ENCODE peak calls at places on chromosomes 13 and 19, in ten cellular contexts. F is WTC11; B is stomach; X is AG04450; S is CD8-positive, alpha-beta T cell; P is CD4-positive, alpha-beta T cell; J is dorsolateral prefrontal cortex; T is brain microvascular endothelial cell; Q is astrocyte of the spinal cord; W is B cell. O is an unnamed sample.

GRCh38 chr19:35018379-35018778 is 11.9 kb upstream of the SCN1B start:
- DNase-seq in X (no peak), J (no peak), P (no peak), S (no peak), Q (no peak), B (no peak), W (no peak), F (no peak), T (no peak), O (no peak)

GRCh38 chr13:38042771-38043170 is 173.2 kb upstream of the TRPC4 start:
- DNase-seq in W (no peak), P (no peak), J (no peak), Q (peak), T (peak), S (no peak), B (no peak), F (no peak), X (no peak), O (no peak)

GRCh38 chr13:86426437-86426836 is 627.2 kb upstream of the SLITRK6 start:
- DNase-seq in J (no peak), X (no peak), P (no peak), S (no peak), T (no peak), B (no peak), F (no peak), Q (no peak), W (no peak), O (no peak)

GRCh38 chr13:39483326-39483725 is 119.7 kb downstream of the LHFPL6 start:
- DNase-seq in T (no peak), X (no peak), S (no peak), Q (no peak), J (no peak), B (no peak), W (no peak), P (no peak), F (no peak), O (no peak)

GRCh38 chr19:29772696-29773095 is 39.1 kb upstream of the CCNE1 start:
- DNase-seq in J (no peak), S (no peak), F (no peak), B (no peak), P (no peak), W (no peak), T (no peak), Q (no peak), X (no peak), O (no peak)

GRCh38 chr19:741506-742131 is 9.3 kb upstream of the MISP start:
- DNase-seq in P (no peak), W (no peak), J (no peak), F (peak), Q (no peak), B (no peak), S (no peak), X (no peak), T (no peak), O (peak)

GRCh38 chr13:48400820-48401219 is 12.1 kb downstream of the LPAR6 start:
- DNase-seq in P (no peak), J (no peak), X (no peak), W (no peak), Q (peak), F (no peak), S (no peak), B (no peak), T (peak), O (no peak)

GRCh38 chr19:12766051-12766521 is 9.3 kb downstream of the HOOK2 start:
- DNase-seq in W (peak), P (peak), T (peak), X (peak), S (peak), B (peak), F (peak), Q (peak), J (peak), O (peak)

GRCh38 chr19:55305491-55305890 is 19.6 kb downstream of the TMEM150B start:
- DNase-seq in X (no peak), Q (no peak), B (peak), W (peak), F (peak), J (no peak), S (peak), T (no peak), P (peak), O (peak)

GRCh38 chr19:8487137-8487851 is 15.1 kb downstream of the PRAM1 start:
- DNase-seq in B (no peak), X (no peak), P (peak), T (no peak), F (no peak), S (peak), Q (no peak), W (peak), J (no peak), O (no peak)

GRCh38 chr13:40101708-40102359 is 446.4 kb downstream of the COG6 start:
- DNase-seq in F (no peak), B (no peak), W (peak), X (no peak), S (no peak), J (no peak), Q (no peak), P (no peak), T (no peak), O (peak)

GRCh38 chr13:48596128-48596429 is 57.6 kb upstream of the CYSLTR2 start:
- DNase-seq in X (no peak), B (peak), T (no peak), W (no peak), F (no peak), J (no peak), S (no peak), Q (no peak), P (no peak), O (no peak)

GRCh38 chr19:7874080-7874856 is at the start of gene PRR36:
- DNase-seq in T (no peak), W (peak), J (peak), X (no peak), S (no peak), Q (no peak), B (peak), F (peak), P (no peak), O (no peak)

GRCh38 chr19:37817180-37817911 is 38.0 kb upstream of the ZNF573 start:
- DNase-seq in F (peak), X (no peak), J (peak), T (peak), S (peak), B (peak), W (peak), Q (peak), P (peak), O (no peak)

GRCh38 chr13:110179116-110179857 is 127.7 kb downstream of the COL4A1 start:
- DNase-seq in W (no peak), T (no peak), S (no peak), P (no peak), X (no peak), Q (no peak), B (no peak), J (no peak), F (no peak), O (no peak)

GRCh38 chr19:7187605-7188339 is 106.4 kb downstream of the INSR start:
- DNase-seq in W (no peak), X (no peak), F (no peak), S (no peak), Q (no peak), P (no peak), B (no peak), T (no peak), J (no peak), O (no peak)

GRCh38 chr19:6970021-6970420 is 51.2 kb downstream of the MBD3L2B start:
- DNase-seq in S (no peak), W (no peak), J (no peak), Q (no peak), T (no peak), X (no peak), P (no peak), B (no peak), F (no peak), O (no peak)

GRCh38 chr13:49938921-49939320 is 2.8 kb upstream of the SPRYD7 start:
- DNase-seq in Q (no peak), J (no peak), F (no peak), P (no peak), S (no peak), W (no peak), T (no peak), B (peak), X (no peak), O (no peak)

GRCh38 chr13:106415427-106415826 is 120.0 kb downstream of the EFNB2 start:
- DNase-seq in J (no peak), T (no peak), X (no peak), W (no peak), Q (no peak), F (no peak), P (no peak), B (no peak), S (no peak), O (no peak)

GRCh38 chr19:4506449-4507149 is 11.7 kb downstream of the PLIN4 start:
- DNase-seq in W (no peak), T (peak), F (no peak), B (no peak), J (no peak), P (no peak), Q (peak), S (no peak), X (peak), O (no peak)

GRCh38 chr19:50784710-50785109 is 5.5 kb upstream of the ACP4 start:
- DNase-seq in S (no peak), P (no peak), X (no peak), W (no peak), T (no peak), F (no peak), J (no peak), B (no peak), Q (no peak), O (no peak)

GRCh38 chr13:24097064-24097463 is 63.5 kb upstream of the SPATA13 start:
- DNase-seq in S (no peak), T (no peak), B (no peak), W (no peak), X (peak), Q (peak), F (no peak), P (no peak), J (no peak), O (no peak)

GRCh38 chr19:35362261-35363000 is 4.2 kb downstream of the FFAR3 start:
- DNase-seq in W (no peak), X (no peak), F (no peak), Q (no peak), T (no peak), S (no peak), P (no peak), B (peak), J (no peak), O (no peak)

GRCh38 chr19:18304496-18305312 is 18.2 kb downstream of the LSM4 start:
- DNase-seq in B (peak), S (peak), Q (peak), P (peak), W (peak), F (peak), J (peak), X (no peak), T (peak), O (peak)

GRCh38 chr19:4284176-4284958 is 5.3 kb downstream of the SHD start:
- DNase-seq in J (no peak), W (peak), S (no peak), F (peak), X (no peak), Q (no peak), B (no peak), P (no peak), T (peak), O (no peak)

GRCh38 chr13:39484506-39485313 is 118.3 kb downstream of the LHFPL6 start:
- DNase-seq in J (no peak), W (no peak), Q (peak), T (peak), X (no peak), B (no peak), F (no peak), P (no peak), S (no peak), O (no peak)

GRCh38 chr13:98366959-98367358 is 189.9 kb upstream of the RNF113B start:
- DNase-seq in B (peak), Q (no peak), X (no peak), J (no peak), P (no peak), W (no peak), F (no peak), T (no peak), S (no peak), O (no peak)

GRCh38 chr19:8259922-8260247 is 48.3 kb downstream of the CD320 start:
- DNase-seq in S (no peak), F (no peak), Q (no peak), P (no peak), X (no peak), B (no peak), J (no peak), W (no peak), T (no peak), O (no peak)

GRCh38 chr19:29845576-29846176 is 33.9 kb downstream of the CCNE1 start:
- DNase-seq in B (no peak), X (no peak), F (no peak), Q (no peak), S (no peak), P (peak), W (peak), J (peak), T (peak), O (peak)

GRCh38 chr19:4448147-4448985 is 9.2 kb downstream of the UBXN6 start:
- DNase-seq in F (no peak), X (no peak), J (no peak), W (peak), T (no peak), P (no peak), Q (no peak), S (no peak), B (no peak), O (no peak)

DNA sequence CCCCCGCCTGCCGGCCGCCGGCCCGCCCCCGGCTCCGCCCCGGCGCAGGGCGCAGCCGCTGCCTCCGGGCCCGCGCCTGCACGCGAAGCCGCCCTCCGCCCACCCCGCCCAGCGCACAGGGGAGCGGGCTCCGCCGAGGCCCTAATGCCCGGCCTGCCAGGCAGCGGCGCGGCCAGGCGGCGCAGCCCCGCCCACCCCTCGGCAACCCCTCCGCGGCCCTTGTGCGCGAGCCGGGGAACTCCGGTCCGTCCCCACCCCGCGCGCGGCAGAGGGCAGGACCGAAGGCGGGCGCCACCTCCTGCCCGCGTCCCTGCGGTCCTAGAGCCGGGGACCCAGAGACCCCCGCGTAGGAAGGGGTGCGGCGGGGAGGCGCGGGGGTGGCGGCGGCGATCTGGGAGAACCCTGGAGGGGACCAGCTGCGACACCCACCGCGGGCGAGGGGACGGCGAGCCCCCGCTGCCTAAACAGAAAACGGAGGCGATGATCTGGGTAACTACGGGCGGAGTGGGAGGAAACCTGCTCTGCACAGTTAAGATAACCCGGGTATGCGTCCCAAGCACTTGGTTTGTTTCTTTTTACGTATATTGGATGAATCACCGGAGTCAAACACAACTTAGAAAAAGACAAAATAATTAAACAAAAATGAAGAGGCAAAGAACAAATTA is 351 bp upstream of the USP12 start:
- DNase-seq in B (peak), X (peak), S (peak), P (peak), F (peak), T (peak), J (peak), Q (peak), W (peak), O (peak)
- TF ChIP-seq CTCF in B (no peak), X (peak), S (no peak), P (peak), F (no peak), T (no peak), J (no peak), Q (no peak), W (no peak), O (peak)

GRCh38 chr13:46795321-46795720 is 1.6 kb downstream of the ESD start:
- DNase-seq in X (no peak), S (no peak), Q (no peak), P (no peak), W (no peak), B (no peak), F (no peak), J (no peak), T (no peak), O (no peak)
- TF ChIP-seq CTCF in X (no peak), S (no peak), Q (no peak), P (no peak), W (no peak), B (no peak), F (no peak), J (no peak), T (peak), O (no peak)

GRCh38 chr19:46715620-46716012 is 1.3 kb downstream of the PRKD2 start:
- DNase-seq in J (no peak), S (no peak), X (no peak), F (no peak), P (peak), T (no peak), B (no peak), Q (no peak), W (no peak), O (no peak)

GRCh38 chr19:46716672-46717033 is 261 bp downstream of the PRKD2 start:
- DNase-seq in Q (no peak), T (no peak), X (no peak), W (peak), B (no peak), P (no peak), J (no peak), S (no peak), F (no peak), O (no peak)

GRCh38 chr19:46714523-46715106 is 2.3 kb downstream of the PRKD2 start:
- DNase-seq in F (no peak), J (no peak), T (no peak), Q (no peak), W (peak), X (no peak), P (peak), S (no peak), B (no peak), O (peak)

GRCh38 chr19:46717034-46717715 is at the start of gene PRKD2:
- DNase-seq in P (peak), B (peak), T (peak), J (peak), W (peak), X (peak), Q (peak), S (peak), F (peak), O (peak)

DNA sequence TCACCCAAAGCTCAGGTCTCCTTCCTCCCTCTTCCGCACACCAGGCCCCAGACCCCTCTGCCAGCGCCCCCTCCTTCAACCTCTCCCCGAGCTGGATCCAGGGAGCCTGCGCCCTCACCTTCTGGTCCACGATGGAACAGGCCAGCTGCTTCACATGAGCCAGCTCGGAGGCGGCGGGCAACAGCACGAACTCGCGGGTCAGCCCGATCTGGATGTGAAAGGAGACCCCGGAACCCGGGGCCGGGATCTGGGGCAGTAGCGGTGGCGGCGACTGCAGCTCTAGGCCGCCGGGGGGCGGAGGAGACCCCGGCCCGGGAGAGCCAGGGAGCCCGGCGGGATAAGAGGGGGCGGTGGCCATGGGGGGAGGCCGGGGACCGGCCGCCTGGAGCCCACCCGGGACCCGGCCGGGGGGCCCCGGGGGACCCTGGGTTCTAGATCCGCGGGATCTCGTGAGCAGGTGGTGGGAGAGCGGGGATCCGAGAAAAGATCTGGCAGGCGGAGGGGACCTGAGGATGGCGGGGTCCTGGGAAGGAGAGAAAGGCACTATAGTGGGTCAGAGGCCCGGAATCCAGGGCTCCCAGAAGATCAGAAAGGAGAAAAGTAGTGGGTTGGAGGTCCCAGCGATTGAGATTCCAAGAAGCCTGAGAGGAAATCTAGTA is 772 bp downstream of the PRKD2 start:
- DNase-seq in B (peak), F (peak), P (peak), X (no peak), Q (no peak), T (no peak), S (no peak), W (no peak), J (no peak), O (no peak)
- TF ChIP-seq CTCF in B (no peak), F (no peak), P (no peak), X (no peak), Q (no peak), T (peak), S (no peak), W (no peak), J (no peak), O (no peak)

GRCh38 chr13:100646030-100646673 is 28.4 kb downstream of the TMTC4 start:
- DNase-seq in W (no peak), Q (peak), T (peak), P (no peak), X (no peak), B (peak), S (no peak), F (peak), J (peak), O (no peak)
- TF ChIP-seq CTCF in W (no peak), Q (peak), T (peak), P (peak), X (peak), B (peak), S (no peak), F (no peak), J (peak), O (no peak)

DNA sequence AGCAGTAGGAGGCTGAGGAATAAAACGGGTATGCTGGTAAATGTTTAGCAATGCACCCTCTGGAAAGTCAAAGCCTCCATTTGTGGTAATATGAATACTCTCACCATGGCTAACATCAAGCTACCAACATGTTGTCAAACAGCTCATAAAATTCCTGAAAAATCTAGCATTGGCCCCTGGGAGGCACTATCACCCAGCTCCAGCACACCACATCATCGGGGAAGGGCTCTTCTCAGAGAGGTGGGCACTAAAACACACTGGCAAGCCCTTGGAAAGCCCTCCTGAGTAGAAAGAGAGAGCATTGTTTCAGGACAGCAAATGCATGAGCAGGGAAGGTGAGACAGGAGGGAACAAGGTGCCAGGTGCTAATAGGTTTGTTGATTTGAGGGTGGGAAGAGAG is 53.9 kb upstream of the FLT1 start:
- DNase-seq in S (no peak), B (no peak), Q (no peak), F (no peak), X (no peak), T (no peak), W (no peak), J (no peak), P (no peak), O (no peak)
- TF ChIP-seq CTCF in S (no peak), B (no peak), Q (peak), F (no peak), X (peak), T (peak), W (no peak), J (no peak), P (no peak), O (no peak)

O was measured in GM13977.